ENCODE peak calls at places on chromosomes 2 and 18, in four cellular contexts. O, R, V and X are unnamed samples.

GRCh38 chr2:20365249-20365817 is 14.7 kb upstream of the PUM2 start:
- DNase-seq in O (no peak), R (peak), V (no peak), X (no peak)

GRCh38 chr2:237670641-237671040 is 43.3 kb downstream of the LRRFIP1 start:
- DNase-seq in O (peak), R (no peak), V (no peak), X (no peak)

GRCh38 chr18:67485655-67486054 is 30.9 kb downstream of the DSEL start:
- DNase-seq in O (no peak), R (no peak), V (no peak), X (no peak)

GRCh38 chr2:158179660-158180059 is 78.0 kb downstream of the UPP2 start:
- DNase-seq in O (no peak), R (no peak), V (no peak), X (no peak)

GRCh38 chr18:2147424-2147823 is 423.9 kb downstream of the METTL4 start:
- DNase-seq in O (no peak), R (peak), V (no peak), X (no peak)

GRCh38 chr2:55796121-55796520 is 102.5 kb upstream of the PNPT1 start:
- DNase-seq in O (no peak), R (no peak), V (no peak), X (no peak)

GRCh38 chr2:20065885-20066602 is 14.6 kb upstream of the LAPTM4A start:
- DNase-seq in O (peak), R (peak), V (no peak), X (no peak)

GRCh38 chr2:182870227-182870626 is 3.8 kb upstream of the FRZB start:
- DNase-seq in O (no peak), R (no peak), V (no peak), X (peak)

GRCh38 chr2:215299337-215299859 is 12.5 kb upstream of the ATIC start:
- DNase-seq in O (no peak), R (no peak), V (no peak), X (no peak)

GRCh38 chr2:27582129-27582694 is 630 bp upstream of the ZNF512 start:
- DNase-seq in O (peak), R (no peak), V (no peak), X (no peak)

GRCh38 chr2:27583390-27583915 is 611 bp downstream of the ZNF512 start:
- DNase-seq in O (no peak), R (peak), V (no peak), X (no peak)

GRCh38 chr2:27581417-27582128 is 1.3 kb upstream of the ZNF512 start:
- DNase-seq in O (no peak), R (no peak), V (no peak), X (no peak)

GRCh38 chr2:27584597-27584996 is 1.8 kb downstream of the ZNF512 start:
- DNase-seq in O (no peak), R (no peak), V (no peak), X (no peak)

GRCh38 chr2:27582695-27583389 is at the start of gene ZNF512:
- DNase-seq in O (peak), R (peak), V (peak), X (peak)
- TF ChIP-seq CTCF in O (no peak), R (no peak), V (no peak), X (no peak)

GRCh38 chr2:166060191-166060590 is 67.6 kb downstream of the SCN1A start:
- DNase-seq in O (no peak), R (no peak), V (no peak), X (no peak)

DNA sequence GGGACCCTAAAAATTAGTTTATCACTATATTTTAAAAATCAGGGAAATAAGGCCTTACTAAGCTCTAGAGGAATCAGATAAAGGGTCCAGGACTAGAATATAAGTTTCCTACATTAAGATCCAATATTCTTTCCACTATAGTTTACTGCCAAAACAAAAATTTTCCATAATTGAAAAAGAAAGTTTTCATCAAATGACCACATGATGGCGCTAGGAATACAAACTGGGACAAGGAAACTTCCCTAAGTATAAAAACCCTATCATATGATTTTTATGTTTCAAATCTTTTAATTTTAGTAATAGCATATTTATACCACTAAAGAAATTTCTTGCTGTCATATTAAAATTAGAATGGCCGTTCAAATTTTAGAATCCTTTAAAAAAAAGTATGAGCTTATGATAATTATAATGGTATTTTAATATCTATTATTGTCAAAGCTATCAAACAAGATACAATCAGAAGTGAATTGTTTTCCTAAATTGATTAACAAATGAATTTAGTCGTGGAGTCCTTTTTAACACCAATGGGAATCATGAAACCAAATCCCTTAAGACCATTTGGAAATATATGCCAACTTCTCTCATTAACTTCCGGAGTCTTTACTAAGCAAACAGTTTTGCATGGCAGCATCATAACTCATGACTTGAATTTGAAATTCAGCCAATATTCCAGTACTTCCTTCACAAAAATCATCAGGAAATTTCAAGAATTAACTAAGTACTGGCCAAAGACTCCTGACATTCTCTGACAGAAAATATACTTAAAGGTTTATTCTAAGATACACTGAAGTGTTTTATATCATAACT is 70.3 kb downstream of the SCN1A start:
- DNase-seq in O (no peak), R (peak), V (no peak), X (no peak)
- TF ChIP-seq CTCF in O (no peak), R (peak), V (peak), X (peak)

GRCh38 chr2:200618051-200618419 is 32.2 kb downstream of the AOX1 start:
- DNase-seq in O (no peak), R (no peak), V (no peak), X (no peak)

GRCh38 chr2:200617089-200618050 is 31.6 kb downstream of the AOX1 start:
- DNase-seq in O (no peak), R (peak), V (no peak), X (no peak)

GRCh38 chr2:200619275-200619674 is 33.5 kb downstream of the AOX1 start:
- DNase-seq in O (no peak), R (peak), V (no peak), X (no peak)

GRCh38 chr2:200616656-200617055 is 30.8 kb downstream of the AOX1 start:
- DNase-seq in O (no peak), R (no peak), V (no peak), X (no peak)

GRCh38 chr2:200618590-200619021 is 32.8 kb downstream of the AOX1 start:
- DNase-seq in O (no peak), R (peak), V (no peak), X (no peak)
- TF ChIP-seq CTCF in O (no peak), R (peak), V (no peak), X (no peak)

DNA sequence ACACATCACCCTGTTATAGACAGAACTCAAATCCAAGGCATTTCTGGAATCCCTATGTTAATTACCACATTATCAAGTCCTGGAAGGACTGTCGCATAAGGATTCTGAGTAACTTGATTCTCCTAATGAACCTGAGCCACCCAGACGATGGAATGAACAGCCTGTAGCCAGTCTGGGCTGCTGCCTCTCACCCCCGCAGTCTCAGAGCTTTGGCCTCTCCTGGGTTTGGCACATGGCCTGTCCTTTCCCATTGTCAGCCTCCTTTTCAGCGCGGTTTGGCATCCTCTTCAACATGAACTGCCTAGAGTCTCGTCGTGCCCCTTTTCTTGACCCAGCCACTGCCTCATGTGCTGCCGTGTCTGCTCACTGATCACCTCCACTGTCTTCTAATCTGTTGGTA is 147.6 kb downstream of the SLC8A1 start:
- DNase-seq in O (no peak), R (peak), V (no peak), X (no peak)
- TF ChIP-seq CTCF in O (no peak), R (no peak), V (no peak), X (no peak)

GRCh38 chr2:59301466-59302402 is 1060.6 kb upstream of the FANCL start:
- DNase-seq in O (peak), R (peak), V (no peak), X (no peak)
- TF ChIP-seq CTCF in O (peak), R (no peak), V (peak), X (peak)

GRCh38 chr18:26017929-26018328 is 72.5 kb downstream of the SS18 start:
- DNase-seq in O (no peak), R (no peak), V (no peak), X (no peak)
- TF ChIP-seq CTCF in O (no peak), R (no peak), V (no peak), X (no peak)

GRCh38 chr2:233674995-233675394 is 3.3 kb downstream of the UGT1A9 start:
- DNase-seq in O (no peak), R (no peak), V (no peak), X (no peak)
- TF ChIP-seq CTCF in O (no peak), R (no peak), V (no peak), X (peak)